ENCODE peak calls at places on chromosome 16, in seven cellular contexts. B is activated CD8-positive, alpha-beta T cell treated with anti-CD3 and anti-CD28 coated beads for 36 hours; C is activated T-helper 17 cell treated with anti-CD3 and anti-CD28 coated beads, Interleukin-2, amount 50 U/mL, for 72 hours; T is foreskin keratinocyte; Z is psoas muscle; F is Panc1; V is CD4-positive, CD25-positive, alpha-beta regulatory T cell. K is an unnamed sample.

GRCh38 chr16:765971-766819 is 5.7 kb downstream of the MSLN start:
- ATAC-seq in B (no peak), C (no peak), T (no peak), Z (no peak), F (no peak), V (no peak), K (no peak)

GRCh38 chr16:74903095-74903494 is 81.8 kb downstream of the WDR59 start:
- ATAC-seq in B (no peak), C (no peak), T (no peak), Z (no peak), F (no peak), V (no peak), K (no peak)

GRCh38 chr16:782766-783403 is 5.3 kb downstream of the RPUSD1 start:
- ATAC-seq in B (no peak), C (no peak), T (peak), Z (no peak), F (no peak), V (no peak), K (peak)

GRCh38 chr16:85829751-85830445 is 30.4 kb downstream of the COX4I1 start:
- ATAC-seq in B (no peak), C (no peak), T (no peak), Z (no peak), F (no peak), V (no peak), K (no peak)

GRCh38 chr16:3503513-3503912 is 2.7 kb downstream of the CLUAP1 start:
- ATAC-seq in B (peak), C (peak), T (no peak), Z (no peak), F (no peak), V (peak), K (no peak)

GRCh38 chr16:46730801-46731690 is 17.1 kb downstream of the MYLK3 start:
- ATAC-seq in B (no peak), C (no peak), T (no peak), Z (no peak), F (no peak), V (no peak), K (no peak)

GRCh38 chr16:89168381-89169189 is 3.0 kb upstream of the CDH15 start:
- ATAC-seq in B (no peak), C (no peak), T (no peak), Z (no peak), F (no peak), V (no peak), K (no peak)

GRCh38 chr16:4663756-4664465 is 29.5 kb upstream of the NUDT16L1 start:
- ATAC-seq in B (no peak), C (no peak), T (no peak), Z (peak), F (no peak), V (no peak), K (no peak)

GRCh38 chr16:497258-497657 is 30.3 kb upstream of the CAPN15 start:
- ATAC-seq in B (no peak), C (no peak), T (no peak), Z (no peak), F (no peak), V (no peak), K (no peak)

GRCh38 chr16:55044366-55044975 is 113.8 kb downstream of the IRX5 start:
- ATAC-seq in B (no peak), C (no peak), T (no peak), Z (no peak), F (no peak), V (no peak), K (no peak)

GRCh38 chr16:4529085-4530060 is 9.2 kb downstream of the CDIP1 start:
- ATAC-seq in B (peak), C (peak), T (peak), Z (peak), F (no peak), V (peak), K (peak)

GRCh38 chr16:5918553-5919127 is 821.0 kb upstream of the EEF2KMT start:
- ATAC-seq in B (no peak), C (no peak), T (no peak), Z (no peak), F (no peak), V (no peak), K (no peak)

GRCh38 chr16:12348733-12349704 is 372.5 kb downstream of the SNX29 start:
- ATAC-seq in B (no peak), C (no peak), T (no peak), Z (no peak), F (no peak), V (no peak), K (no peak)

GRCh38 chr16:49596119-49596518 is 222.5 kb downstream of the C16orf78 start:
- ATAC-seq in B (no peak), C (no peak), T (no peak), Z (no peak), F (no peak), V (no peak), K (no peak)

GRCh38 chr16:84360170-84360569 is 8.2 kb upstream of the ATP2C2 start:
- ATAC-seq in B (peak), C (peak), T (no peak), Z (no peak), F (no peak), V (peak), K (no peak)

GRCh38 chr16:8899709-8900317 is 17.7 kb downstream of the LITAFD start:
- ATAC-seq in B (no peak), C (no peak), T (no peak), Z (no peak), F (peak), V (no peak), K (no peak)

GRCh38 chr16:68361485-68361884 is 50.7 kb downstream of the PRMT7 start:
- ATAC-seq in B (no peak), C (no peak), T (peak), Z (no peak), F (no peak), V (no peak), K (peak)

GRCh38 chr16:19524356-19524865 is 669 bp downstream of the CCP110 start:
- ATAC-seq in B (no peak), C (no peak), T (no peak), Z (no peak), F (peak), V (no peak), K (peak)

GRCh38 chr16:89829630-89830437 is 1.6 kb downstream of the SPIRE2 start:
- ATAC-seq in B (no peak), C (no peak), T (no peak), Z (no peak), F (no peak), V (no peak), K (no peak)

GRCh38 chr16:77833906-77834599 is 45.7 kb downstream of the VAT1L start:
- ATAC-seq in B (no peak), C (no peak), T (peak), Z (no peak), F (no peak), V (no peak), K (no peak)

GRCh38 chr16:70444249-70445063 is 5.6 kb upstream of the ST3GAL2 start:
- ATAC-seq in B (no peak), C (no peak), T (no peak), Z (no peak), F (no peak), V (no peak), K (no peak)

GRCh38 chr16:3509470-3509928 is 8.7 kb downstream of the CLUAP1 start:
- ATAC-seq in B (peak), C (peak), T (peak), Z (no peak), F (no peak), V (peak), K (peak)

GRCh38 chr16:85252014-85252413 is 139.7 kb upstream of the CIBAR2 start:
- ATAC-seq in B (no peak), C (no peak), T (no peak), Z (no peak), F (no peak), V (no peak), K (no peak)

GRCh38 chr16:11742041-11742535 is 569 bp downstream of the TXNDC11 start:
- ATAC-seq in B (peak), C (peak), T (peak), Z (peak), F (peak), V (peak), K (peak)

GRCh38 chr16:50301626-50302471 is 35.5 kb downstream of the ADCY7 start:
- ATAC-seq in B (no peak), C (no peak), T (peak), Z (no peak), F (peak), V (no peak), K (peak)

GRCh38 chr16:70635356-70636016 is 10.9 kb upstream of the IL34 start:
- ATAC-seq in B (no peak), C (no peak), T (peak), Z (no peak), F (no peak), V (no peak), K (no peak)

GRCh38 chr16:72474511-72475123 is 302.7 kb upstream of the PMFBP1 start:
- ATAC-seq in B (peak), C (peak), T (peak), Z (no peak), F (peak), V (no peak), K (no peak)

GRCh38 chr16:15857779-15858560 is 1.1 kb upstream of the MYH11 start:
- ATAC-seq in B (no peak), C (no peak), T (peak), Z (peak), F (peak), V (no peak), K (peak)

GRCh38 chr16:529012-529575 is 1.6 kb downstream of the CAPN15 start:
- ATAC-seq in B (no peak), C (no peak), T (no peak), Z (no peak), F (no peak), V (no peak), K (no peak)

GRCh38 chr16:88782454-88783390 is 2.3 kb downstream of the PIEZO1 start:
- ATAC-seq in B (peak), C (peak), T (peak), Z (no peak), F (no peak), V (peak), K (peak)

GRCh38 chr16:89009343-89010209 is 32.6 kb upstream of the CBFA2T3 start:
- ATAC-seq in B (peak), C (peak), T (peak), Z (no peak), F (no peak), V (no peak), K (peak)

K was measured in esophagus mucosa.